ENCODE peak calls at places on chromosomes 7 and 10, in nine cellular contexts. U is Caco-2, C is psoas muscle, T is cardiac muscle cell, H is A549, L is left lung, D is heart left ventricle, I is Karpas-422, E is DND-41. Q is an unnamed sample.

GRCh38 chr10:94963901-94964300 is 25.4 kb downstream of the CYP2C9 start:
- DNase-seq in H (peak; percentile 68), E (no peak), I (peak; percentile 52), D (no peak), T (peak; percentile 64), C (no peak), L (no peak), U (peak; percentile 54), Q (no peak)

GRCh38 chr10:43843331-43844101 is 194.8 kb upstream of the ZNF32 start:
- DNase-seq in C (peak; percentile 80), U (no peak), D (no peak), T (no peak), L (no peak), E (no peak), H (no peak), I (no peak), Q (no peak)

GRCh38 chr7:130273863-130274262 is 7.2 kb downstream of the CPA2 start:
- DNase-seq in E (no peak), D (no peak), U (no peak), C (no peak), I (no peak), H (no peak), L (no peak), T (peak; percentile 11), Q (no peak)

GRCh38 chr10:110200518-110200917 is 6.9 kb upstream of the MXI1 start:
- DNase-seq in C (no peak), L (no peak), I (no peak), H (no peak), D (no peak), E (no peak), T (no peak), U (no peak), Q (no peak)

GRCh38 chr10:49552277-49552676 is 13.4 kb upstream of the ERCC6 start:
- DNase-seq in T (no peak), U (peak; percentile 68), C (no peak), E (no peak), I (no peak), H (peak; percentile 35), D (no peak), L (no peak), Q (no peak)

GRCh38 chr7:66902844-66903180 is 18.2 kb upstream of the TMEM248 start:
- DNase-seq in H (no peak), U (no peak), I (no peak), L (no peak), C (no peak), D (no peak), E (no peak), T (no peak), Q (no peak)

GRCh38 chr10:128071417-128071782 is 54.8 kb downstream of the MKI67 start:
- DNase-seq in I (no peak), T (no peak), E (no peak), D (peak; percentile 15), L (no peak), U (peak; percentile 18), C (no peak), H (no peak), Q (no peak)

GRCh38 chr10:33150904-33151303 is 183.6 kb downstream of the NRP1 start:
- DNase-seq in U (no peak), I (no peak), H (no peak), D (no peak), E (no peak), L (no peak), T (no peak), C (no peak), Q (no peak)

GRCh38 chr7:32039000-32039756 is 31.0 kb downstream of the PDE1C start:
- DNase-seq in T (peak; percentile 13), E (no peak), U (peak; percentile 50), C (no peak), D (no peak), L (no peak), H (peak; percentile 78), I (no peak), Q (no peak)

GRCh38 chr7:20053334-20054104 is 163.7 kb downstream of the MACC1 start:
- DNase-seq in E (no peak), T (no peak), C (no peak), H (no peak), I (no peak), L (no peak), U (no peak), D (no peak), Q (no peak)

GRCh38 chr7:119660085-119660484 is 612.9 kb upstream of the KCND2 start:
- DNase-seq in C (no peak), T (peak; percentile 2), L (no peak), D (no peak), E (no peak), I (no peak), H (no peak), U (no peak), Q (no peak)

GRCh38 chr7:82760831-82761230 is 317.3 kb upstream of the CACNA2D1 start:
- DNase-seq in L (no peak), C (no peak), U (no peak), I (no peak), D (no peak), T (peak; percentile 24), E (no peak), H (no peak), Q (no peak)

GRCh38 chr10:60390224-60390626 is 550 bp upstream of the ANK3 start:
- DNase-seq in U (no peak), L (no peak), E (no peak), C (no peak), H (no peak), D (no peak), T (no peak), I (no peak), Q (no peak)
- H3K4me3 ChIP-seq in U (no peak overlapping the region), L (no peak overlapping the region), E (no peak overlapping the region), C (no peak overlapping the region), H (no peak overlapping the region), D (no peak overlapping the region), T (no peak overlapping the region), I (no peak overlapping the region), Q (no peak overlapping the region)

GRCh38 chr7:106283501-106283830 is 1.3 kb downstream of the NAMPT start:
- DNase-seq in U (no peak), D (no peak), C (no peak), I (no peak), H (no peak), T (no peak), E (no peak), L (no peak), Q (no peak)

GRCh38 chr7:106281919-106282318 is 2.9 kb downstream of the NAMPT start:
- DNase-seq in C (no peak), D (no peak), I (no peak), L (no peak), T (no peak), H (no peak), E (no peak), U (no peak), Q (no peak)

GRCh38 chr7:106282374-106282773 is 2.4 kb downstream of the NAMPT start:
- DNase-seq in D (no peak), C (no peak), T (no peak), L (no peak), I (no peak), E (no peak), U (no peak), H (no peak), Q (no peak)

GRCh38 chr7:106283831-106284515 is 810 bp downstream of the NAMPT start:
- DNase-seq in H (peak; percentile 63), T (peak; percentile 66), C (peak; percentile 74), I (peak; percentile 68), L (peak; percentile 50), U (peak; percentile 40), E (peak; percentile 40), D (peak; percentile 51), Q (peak; percentile 70)

GRCh38 chr7:106282852-106283251 is 1.9 kb downstream of the NAMPT start:
- DNase-seq in C (no peak), T (no peak), U (no peak), L (no peak), I (no peak), D (no peak), E (no peak), H (no peak), Q (no peak)
- H3K4me1 ChIP-seq in C (peaks cover 53% of the 10 kb centered on the region), T (peaks cover 15% of the 10 kb centered on the region), U (peaks cover 7% of the 10 kb centered on the region), L (peaks cover 17% of the 10 kb centered on the region), I (peaks cover 54% of the 10 kb centered on the region), D (peaks cover 59% of the 10 kb centered on the region), E (peaks cover 27% of the 10 kb centered on the region), H (peaks cover 51% of the 10 kb centered on the region), Q (peaks cover 27% of the 10 kb centered on the region)

GRCh38 chr7:26699761-26700160 is 164.6 kb downstream of the SKAP2 start:
- DNase-seq in L (no peak), C (no peak), T (no peak), I (no peak), U (no peak), D (no peak), E (no peak), H (peak; percentile 49), Q (no peak)

GRCh38 chr7:26696161-26696560 is 168.2 kb downstream of the SKAP2 start:
- DNase-seq in L (no peak), T (no peak), E (no peak), I (no peak), C (no peak), D (no peak), U (no peak), H (no peak), Q (no peak)

GRCh38 chr7:26698806-26699205 is 165.6 kb downstream of the SKAP2 start:
- DNase-seq in L (no peak), U (no peak), T (no peak), H (no peak), C (no peak), E (no peak), D (no peak), I (no peak), Q (no peak)

GRCh38 chr7:26694713-26695112 is 169.7 kb downstream of the SKAP2 start:
- DNase-seq in L (no peak), D (no peak), H (no peak), C (no peak), T (no peak), E (no peak), U (no peak), I (no peak), Q (no peak)

DNA sequence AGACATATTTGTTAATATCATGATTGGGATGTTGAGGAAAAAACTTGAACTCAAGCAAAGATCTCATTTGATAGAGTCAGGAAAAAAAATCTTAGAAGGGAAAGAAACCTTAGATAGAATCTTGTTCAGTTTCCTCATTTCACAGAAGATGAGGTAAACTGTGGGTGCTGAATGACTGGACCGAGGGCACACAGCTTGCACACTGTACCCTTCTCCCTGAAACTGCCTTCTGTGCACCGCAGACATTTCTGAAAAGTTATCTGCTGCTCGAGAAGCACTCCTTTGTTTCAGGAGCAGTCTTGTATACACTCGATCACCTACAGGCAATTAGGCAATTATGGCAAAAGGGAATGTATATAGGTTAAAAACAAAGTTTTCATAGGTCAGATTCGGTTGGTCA is 167.4 kb downstream of the SKAP2 start:
- DNase-seq in D (no peak), I (no peak), U (no peak), C (no peak), E (no peak), H (no peak), T (no peak), L (no peak), Q (no peak)
- H3K4me3 ChIP-seq in D (no peak overlapping the region), I (no peak overlapping the region), U (no peak overlapping the region), C (no peak overlapping the region), E (no peak overlapping the region), H (no peak overlapping the region), T (no peak overlapping the region), L (no peak overlapping the region), Q (no peak overlapping the region)

DNA sequence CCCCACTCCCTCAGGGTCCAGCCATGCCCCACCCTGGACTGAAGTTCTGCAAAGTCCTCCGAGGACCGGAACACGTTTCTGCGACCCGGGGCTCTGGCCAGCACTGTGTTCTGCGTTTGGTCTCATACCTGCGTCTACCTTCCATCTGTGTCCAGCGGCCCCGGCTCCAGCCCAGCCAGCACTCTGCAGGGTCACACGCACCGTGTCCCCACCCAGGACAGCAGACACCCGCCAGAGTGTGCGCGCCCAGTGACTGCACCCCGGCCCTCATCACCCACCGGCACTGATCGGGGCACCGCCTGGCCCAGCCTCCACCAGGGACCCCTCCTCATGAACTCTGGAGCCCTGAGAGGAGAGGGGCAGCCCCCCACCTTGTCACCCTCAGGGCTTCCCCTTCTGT is 20.3 kb downstream of the SLC29A4 start:
- DNase-seq in U (no peak), C (no peak), L (no peak), D (no peak), T (no peak), H (no peak), E (no peak), I (no peak), Q (no peak)
- H3K4me1 ChIP-seq in U (no peaks in the 10 kb centered on the region), C (no peaks in the 10 kb centered on the region), L (no peaks in the 10 kb centered on the region), D (no peaks in the 10 kb centered on the region), T (no peaks in the 10 kb centered on the region), H (no peaks in the 10 kb centered on the region), E (peaks cover 7% of the 10 kb centered on the region), I (no peaks in the 10 kb centered on the region), Q (no peaks in the 10 kb centered on the region)